ENCODE peak calls at places on chromosomes 12 and 14, in five cellular contexts. One of them, this sample, is unnamed.

GRCh38 chr12:50104614-50105366 is 982 bp downstream of the GPD1 start:
- DNase-seq in glomerular endothelial cell: no peak
- DNase-seq in stimulated activated CD4-positive, alpha-beta T cell treated with anti-CD3 and anti-CD28 coated beads, Interleukin-12 subunit alpha, Interleukin-12 subunit beta, amount 100 ng/mL, for 48 hours: no peak
- DNase-seq in fibroblast of villous mesenchyme: no peak
- DNase-seq in HuH-7: no peak
- DNase-seq in this sample: no peak

GRCh38 chr12:131729254-131729955 is 18.5 kb downstream of the SFSWAP start:
- DNase-seq in HuH-7: no peak
- DNase-seq in fibroblast of villous mesenchyme: no peak
- DNase-seq in stimulated activated CD4-positive, alpha-beta T cell treated with anti-CD3 and anti-CD28 coated beads, Interleukin-12 subunit alpha, Interleukin-12 subunit beta, amount 100 ng/mL, for 48 hours: no peak
- DNase-seq in glomerular endothelial cell: no peak
- DNase-seq in this sample: no peak

GRCh38 chr12:92414383-92415065 is 268.9 kb upstream of the BTG1 start:
- DNase-seq in stimulated activated CD4-positive, alpha-beta T cell treated with anti-CD3 and anti-CD28 coated beads, Interleukin-12 subunit alpha, Interleukin-12 subunit beta, amount 100 ng/mL, for 48 hours: no peak
- DNase-seq in fibroblast of villous mesenchyme: peak
- DNase-seq in HuH-7: no peak
- DNase-seq in glomerular endothelial cell: no peak
- DNase-seq in this sample: no peak

GRCh38 chr14:55272922-55273321 is 1.7 kb downstream of the FBXO34 start:
- DNase-seq in HuH-7: no peak
- DNase-seq in stimulated activated CD4-positive, alpha-beta T cell treated with anti-CD3 and anti-CD28 coated beads, Interleukin-12 subunit alpha, Interleukin-12 subunit beta, amount 100 ng/mL, for 48 hours: no peak
- DNase-seq in glomerular endothelial cell: no peak
- DNase-seq in fibroblast of villous mesenchyme: no peak
- DNase-seq in this sample: no peak

GRCh38 chr12:26828315-26828714 is 4.7 kb downstream of the ITPR2 start:
- DNase-seq in HuH-7: no peak
- DNase-seq in glomerular endothelial cell: no peak
- DNase-seq in stimulated activated CD4-positive, alpha-beta T cell treated with anti-CD3 and anti-CD28 coated beads, Interleukin-12 subunit alpha, Interleukin-12 subunit beta, amount 100 ng/mL, for 48 hours: no peak
- DNase-seq in fibroblast of villous mesenchyme: peak
- DNase-seq in this sample: no peak

GRCh38 chr14:75144944-75145343 is 18.1 kb upstream of the NEK9 start:
- DNase-seq in HuH-7: no peak
- DNase-seq in fibroblast of villous mesenchyme: peak
- DNase-seq in stimulated activated CD4-positive, alpha-beta T cell treated with anti-CD3 and anti-CD28 coated beads, Interleukin-12 subunit alpha, Interleukin-12 subunit beta, amount 100 ng/mL, for 48 hours: no peak
- DNase-seq in glomerular endothelial cell: no peak
- DNase-seq in this sample: no peak

GRCh38 chr12:92908108-92908507 is 21.0 kb downstream of the EEA1 start:
- DNase-seq in glomerular endothelial cell: no peak
- DNase-seq in stimulated activated CD4-positive, alpha-beta T cell treated with anti-CD3 and anti-CD28 coated beads, Interleukin-12 subunit alpha, Interleukin-12 subunit beta, amount 100 ng/mL, for 48 hours: no peak
- DNase-seq in fibroblast of villous mesenchyme: no peak
- DNase-seq in HuH-7: no peak
- DNase-seq in this sample: no peak

GRCh38 chr14:77131871-77132486 is 9.6 kb downstream of the ZDHHC22 start:
- DNase-seq in glomerular endothelial cell: no peak
- DNase-seq in fibroblast of villous mesenchyme: no peak
- DNase-seq in HuH-7: no peak
- DNase-seq in stimulated activated CD4-positive, alpha-beta T cell treated with anti-CD3 and anti-CD28 coated beads, Interleukin-12 subunit alpha, Interleukin-12 subunit beta, amount 100 ng/mL, for 48 hours: no peak
- DNase-seq in this sample: no peak

GRCh38 chr12:123269980-123270379 is 1.7 kb downstream of the CDK2AP1 start:
- DNase-seq in glomerular endothelial cell: no peak
- DNase-seq in HuH-7: peak
- DNase-seq in stimulated activated CD4-positive, alpha-beta T cell treated with anti-CD3 and anti-CD28 coated beads, Interleukin-12 subunit alpha, Interleukin-12 subunit beta, amount 100 ng/mL, for 48 hours: no peak
- DNase-seq in fibroblast of villous mesenchyme: no peak
- DNase-seq in this sample: no peak

GRCh38 chr14:68395585-68395984 is 397.3 kb downstream of the ZFP36L1 start:
- DNase-seq in stimulated activated CD4-positive, alpha-beta T cell treated with anti-CD3 and anti-CD28 coated beads, Interleukin-12 subunit alpha, Interleukin-12 subunit beta, amount 100 ng/mL, for 48 hours: no peak
- DNase-seq in fibroblast of villous mesenchyme: peak
- DNase-seq in HuH-7: no peak
- DNase-seq in glomerular endothelial cell: no peak
- DNase-seq in this sample: peak

GRCh38 chr14:99754141-99755067 is 38.8 kb upstream of the EML1 start:
- DNase-seq in HuH-7: no peak
- DNase-seq in glomerular endothelial cell: no peak
- DNase-seq in fibroblast of villous mesenchyme: no peak
- DNase-seq in stimulated activated CD4-positive, alpha-beta T cell treated with anti-CD3 and anti-CD28 coated beads, Interleukin-12 subunit alpha, Interleukin-12 subunit beta, amount 100 ng/mL, for 48 hours: no peak
- DNase-seq in this sample: peak

GRCh38 chr12:14532152-14532551 is 35.5 kb downstream of the PLBD1 start:
- DNase-seq in stimulated activated CD4-positive, alpha-beta T cell treated with anti-CD3 and anti-CD28 coated beads, Interleukin-12 subunit alpha, Interleukin-12 subunit beta, amount 100 ng/mL, for 48 hours: no peak
- DNase-seq in fibroblast of villous mesenchyme: no peak
- DNase-seq in glomerular endothelial cell: no peak
- DNase-seq in HuH-7: no peak
- DNase-seq in this sample: no peak

GRCh38 chr12:109793826-109794501 is 39.2 kb downstream of the TRPV4 start:
- DNase-seq in glomerular endothelial cell: no peak
- DNase-seq in HuH-7: no peak
- DNase-seq in fibroblast of villous mesenchyme: no peak
- DNase-seq in stimulated activated CD4-positive, alpha-beta T cell treated with anti-CD3 and anti-CD28 coated beads, Interleukin-12 subunit alpha, Interleukin-12 subunit beta, amount 100 ng/mL, for 48 hours: no peak
- DNase-seq in this sample: no peak

This sample was measured in MCF 10A.